ENCODE peak calls at places on chromosome 17, in eight cellular contexts. V is Peyer's patch, I is AG04450, Q is fibroblast of lung, Y is GM10248, C is body of pancreas, U is A549, O is AG09309. B is an unnamed sample.

GRCh38 chr17:67582632-67583230 is 135.0 kb upstream of the NOL11 start:
- DNase-seq in V (no peak), O (no peak), C (peak; percentile 89), I (no peak), Q (peak; percentile 51), U (no peak), Y (no peak), B (no peak)

GRCh38 chr17:7611635-7612293 is 2.9 kb downstream of the FXR2 start:
- DNase-seq in U (no peak), C (no peak), I (no peak), Q (no peak), Y (no peak), V (no peak), O (no peak), B (no peak)

GRCh38 chr17:72987166-72987565 is 105.3 kb downstream of the SLC39A11 start:
- DNase-seq in I (no peak), U (no peak), C (no peak), V (no peak), Y (no peak), Q (no peak), O (no peak), B (no peak)

GRCh38 chr17:1865252-1866037 is 35.6 kb downstream of the RPA1 start:
- DNase-seq in Y (peak; percentile 59), O (no peak), U (peak; percentile 72), Q (peak; percentile 49), I (no peak), C (peak; percentile 31), V (no peak), B (no peak)

GRCh38 chr17:77832180-77832560 is 126.3 kb upstream of the TNRC6C start:
- DNase-seq in U (no peak), I (no peak), Q (no peak), Y (no peak), V (no peak), C (no peak), O (no peak), B (no peak)

GRCh38 chr17:35726609-35727460 is 4.6 kb upstream of the RASL10B start:
- DNase-seq in O (peak; percentile 91), Q (peak; percentile 93), I (peak; percentile 72), V (no peak), Y (no peak), C (peak; percentile 76), U (no peak), B (no peak)

GRCh38 chr17:54784305-54784704 is 116.3 kb upstream of the TOM1L1 start:
- DNase-seq in I (no peak), U (no peak), V (no peak), C (no peak), Y (no peak), O (no peak), Q (no peak), B (no peak)

GRCh38 chr17:57311281-57312216 is 55.2 kb downstream of the MSI2 start:
- DNase-seq in V (no peak), I (no peak), Q (no peak), U (no peak), O (no peak), C (peak; percentile 42), Y (no peak), B (no peak)

GRCh38 chr17:7184091-7184488 is 4.9 kb upstream of the ASGR1 start:
- DNase-seq in U (no peak), V (no peak), Q (no peak), O (no peak), Y (no peak), I (no peak), C (peak; percentile 87), B (no peak)

GRCh38 chr17:5203908-5204294 is 12.2 kb upstream of the ZNF594 start:
- DNase-seq in Y (no peak), V (no peak), Q (peak; percentile 75), U (no peak), O (peak; percentile 38), C (no peak), I (peak; percentile 20), B (no peak)

GRCh38 chr17:5553479-5553878 is 30.8 kb downstream of the NLRP1 start:
- DNase-seq in Q (no peak), O (no peak), V (no peak), I (no peak), C (no peak), U (no peak), Y (no peak), B (no peak)

GRCh38 chr17:59506907-59507726 is 58.3 kb upstream of the DHX40 start:
- DNase-seq in V (no peak), I (no peak), C (no peak), U (no peak), Y (no peak), Q (peak; percentile 3), O (no peak), B (no peak)

GRCh38 chr17:9218911-9219310 is 197.6 kb downstream of the NTN1 start:
- DNase-seq in U (no peak), Q (no peak), C (no peak), O (no peak), I (no peak), V (no peak), Y (no peak), B (no peak)
- TF ChIP-seq CTCF in U (no peak), Q (no peak), C (no peak), O (no peak), I (no peak), V (no peak), Y (no peak), B (no peak)

GRCh38 chr17:75876190-75876937 is 2.0 kb downstream of the TRIM47 start:
- DNase-seq in O (no peak), Q (no peak), I (no peak), V (peak; percentile 81), Y (peak; percentile 55), U (peak; percentile 74), C (peak; percentile 97), B (peak; percentile 50)
- TF ChIP-seq CTCF in O (no peak), Q (no peak), I (peak; percentile 17), V (no peak), Y (peak; percentile 35), U (peak; percentile 24), C (peak; percentile 37), B (no peak)

GRCh38 chr17:62596662-62597061 is 30.8 kb upstream of the MRC2 start:
- DNase-seq in V (no peak), O (no peak), I (no peak), C (no peak), Q (no peak), U (no peak), Y (no peak), B (no peak)

GRCh38 chr17:62597150-62597549 is 30.3 kb upstream of the MRC2 start:
- DNase-seq in V (no peak), Y (no peak), U (no peak), O (no peak), Q (no peak), C (no peak), I (no peak), B (no peak)

GRCh38 chr17:62591323-62591722 is 36.1 kb upstream of the MRC2 start:
- DNase-seq in O (no peak), Y (no peak), Q (no peak), I (no peak), C (no peak), V (no peak), U (no peak), B (no peak)

GRCh38 chr17:62595484-62595883 is 32.0 kb upstream of the MRC2 start:
- DNase-seq in V (no peak), I (no peak), Q (no peak), Y (no peak), O (no peak), U (no peak), C (no peak), B (no peak)

DNA sequence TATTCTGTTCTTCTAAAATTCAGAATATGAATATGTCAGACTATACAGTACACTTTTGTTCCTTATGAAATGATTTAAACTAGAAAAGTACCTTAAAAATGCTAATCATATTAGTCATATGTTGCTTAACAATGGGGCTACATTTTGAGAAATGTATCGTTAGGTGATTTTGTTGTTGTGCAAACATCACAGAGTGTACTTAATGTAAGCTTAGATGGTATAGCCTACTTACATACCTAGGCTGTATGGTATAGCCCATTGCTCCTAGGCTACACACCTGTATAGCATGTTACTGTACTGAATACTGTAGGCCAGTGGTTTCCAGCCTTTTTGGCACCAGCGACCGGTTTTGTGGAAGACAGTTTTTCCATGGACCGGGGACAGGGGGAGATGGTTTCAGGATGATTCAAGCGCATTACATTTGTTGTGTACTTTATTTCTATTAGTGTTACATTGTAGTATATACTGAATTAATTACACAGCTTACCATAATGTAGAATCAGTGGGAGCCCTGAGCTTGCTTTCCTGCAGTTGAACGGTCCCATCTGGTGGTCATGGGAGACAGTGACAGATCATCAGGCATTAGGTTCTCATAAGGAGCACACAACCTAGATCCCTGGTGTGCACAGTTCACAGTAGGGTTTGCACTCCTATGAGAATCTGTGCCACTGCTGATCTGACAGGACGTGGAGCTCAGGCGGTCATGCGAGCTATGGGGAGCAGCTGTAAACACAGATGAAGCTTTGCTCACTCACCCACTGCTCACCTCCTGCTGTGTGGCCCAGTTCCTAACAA is 35.0 kb upstream of the MRC2 start:
- DNase-seq in O (no peak), U (no peak), Q (no peak), C (no peak), Y (no peak), V (no peak), I (no peak), B (no peak)
- TF ChIP-seq CTCF in O (peak; percentile 19), U (no peak), Q (no peak), C (no peak), Y (no peak), V (no peak), I (no peak), B (no peak)

GRCh38 chr17:49576121-49576905 is 642 bp downstream of the NXPH3 start:
- DNase-seq in I (no peak), C (no peak), V (no peak), Q (peak; percentile 20), Y (no peak), O (no peak), U (no peak), B (no peak)

GRCh38 chr17:49574945-49575523 is 637 bp upstream of the NXPH3 start:
- DNase-seq in O (no peak), V (no peak), U (no peak), Y (no peak), C (no peak), Q (no peak), I (no peak), B (no peak)

GRCh38 chr17:49576906-49577650 is 1.4 kb downstream of the NXPH3 start:
- DNase-seq in Y (no peak), O (no peak), Q (no peak), I (no peak), V (no peak), U (no peak), C (no peak), B (no peak)

GRCh38 chr17:49574283-49574892 is 1.3 kb upstream of the NXPH3 start:
- DNase-seq in U (no peak), C (no peak), Y (no peak), Q (no peak), V (no peak), I (no peak), O (no peak), B (no peak)

DNA sequence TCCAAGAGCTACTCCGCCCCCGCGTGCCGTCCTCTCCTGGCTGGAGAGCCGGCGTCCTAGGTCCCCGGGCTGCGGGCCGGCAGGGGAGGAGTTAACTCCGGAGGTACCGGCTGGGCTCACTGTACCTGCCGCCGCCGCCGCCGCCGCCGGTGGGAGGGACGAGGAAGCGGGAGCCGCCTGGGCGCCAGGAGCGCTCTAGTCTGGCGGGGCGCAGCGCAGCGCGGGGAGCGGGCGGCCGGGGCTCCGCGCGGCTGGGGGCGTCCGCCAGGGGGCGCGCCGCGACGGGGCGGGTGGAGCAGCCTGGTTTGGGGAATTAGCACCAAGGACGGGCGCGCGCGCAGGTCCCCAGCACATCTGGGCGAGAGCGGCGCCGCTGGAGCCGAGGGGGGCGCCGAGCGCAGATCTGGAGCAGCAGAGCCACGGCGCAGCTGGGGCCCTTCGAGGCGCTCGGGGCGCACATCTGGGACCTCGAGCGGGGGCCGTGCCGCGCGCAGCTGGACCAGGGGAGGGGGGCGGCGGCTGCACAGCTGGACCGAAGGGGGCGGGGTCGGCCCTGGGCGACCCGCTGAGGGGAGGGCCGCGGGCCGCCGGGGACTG is at the start of gene NXPH3:
- DNase-seq in O (no peak), C (peak; percentile 47), Y (peak; percentile 84), I (no peak), Q (peak; percentile 27), U (peak; percentile 79), V (no peak), B (peak; percentile 56)
- TF ChIP-seq CTCF in O (peak; percentile 22), C (peak; percentile 55), Y (peak; percentile 80), I (peak; percentile 34), Q (peak; percentile 23), U (peak; percentile 96), V (peak; percentile 38), B (no peak)